ENCODE peak calls at places on chromosomes 13 and 19, in nine cellular contexts. O, A, Q, M, F, J, E, R and W are unnamed samples.

GRCh38 chr13:75299913-75300862 is 181.8 kb downstream of the TBC1D4 start:
- DNase-seq in O (no peak), A (peak), Q (no peak), M (no peak), F (no peak), J (no peak), E (peak), R (no peak), W (no peak)

GRCh38 chr19:51366999-51367564 is 894 bp upstream of the ETFB start:
- DNase-seq in O (no peak), A (no peak), Q (no peak), M (peak), F (no peak), J (peak), E (peak), R (no peak), W (no peak)

GRCh38 chr13:113835461-113836274 is 28.2 kb downstream of the GAS6 start:
- DNase-seq in O (peak), A (peak), Q (peak), M (no peak), F (no peak), J (no peak), E (peak), R (no peak), W (peak)

GRCh38 chr13:110815471-110816204 is 99.2 kb downstream of the ANKRD10 start:
- DNase-seq in O (no peak), A (no peak), Q (no peak), M (no peak), F (peak), J (no peak), E (no peak), R (peak), W (peak)

GRCh38 chr19:40693896-40694295 is 3.4 kb upstream of the NUMBL start:
- DNase-seq in O (no peak), A (no peak), Q (no peak), M (no peak), F (no peak), J (no peak), E (no peak), R (no peak), W (no peak)

GRCh38 chr13:48353590-48353989 is 50.0 kb downstream of the RB1 start:
- DNase-seq in O (no peak), A (no peak), Q (no peak), M (no peak), F (no peak), J (no peak), E (no peak), R (no peak), W (no peak)

GRCh38 chr13:51292000-51292550 is 47.4 kb upstream of the SERPINE3 start:
- DNase-seq in O (no peak), A (no peak), Q (no peak), M (no peak), F (no peak), J (no peak), E (no peak), R (no peak), W (no peak)

GRCh38 chr13:44321961-44322360 is 51.7 kb upstream of the SERP2 start:
- DNase-seq in O (no peak), A (no peak), Q (no peak), M (no peak), F (no peak), J (no peak), E (no peak), R (no peak), W (no peak)

GRCh38 chr19:372306-372890 is 27.8 kb upstream of the MIER2 start:
- DNase-seq in O (no peak), A (peak), Q (peak), M (no peak), F (peak), J (no peak), E (peak), R (peak), W (no peak)

GRCh38 chr13:41411536-41411935 is 45.8 kb upstream of the RGCC start:
- DNase-seq in O (peak), A (peak), Q (peak), M (peak), F (no peak), J (no peak), E (peak), R (peak), W (no peak)

GRCh38 chr13:66657165-66657895 is 572.8 kb downstream of the PCDH9 start:
- DNase-seq in O (peak), A (peak), Q (peak), M (no peak), F (peak), J (peak), E (peak), R (no peak), W (peak)

GRCh38 chr19:55939206-55939605 is 7.1 kb upstream of the NLRP13 start:
- DNase-seq in O (no peak), A (no peak), Q (no peak), M (no peak), F (no peak), J (no peak), E (no peak), R (no peak), W (no peak)

GRCh38 chr19:1590641-1591397 is 1.8 kb downstream of the MBD3 start:
- DNase-seq in O (peak), A (peak), Q (no peak), M (peak), F (no peak), J (no peak), E (no peak), R (no peak), W (no peak)

GRCh38 chr19:48554385-48555091 is 2.6 kb downstream of the SULT2B1 start:
- DNase-seq in O (peak), A (peak), Q (no peak), M (no peak), F (no peak), J (peak), E (no peak), R (no peak), W (no peak)

GRCh38 chr13:75352641-75353327 is 129.2 kb downstream of the TBC1D4 start:
- DNase-seq in O (no peak), A (no peak), Q (no peak), M (no peak), F (no peak), J (no peak), E (no peak), R (no peak), W (no peak)

GRCh38 chr19:49528211-49528771 is 488 bp downstream of the RCN3 start:
- DNase-seq in O (no peak), A (peak), Q (no peak), M (no peak), F (no peak), J (no peak), E (peak), R (no peak), W (no peak)

GRCh38 chr19:1882089-1882785 is 3.1 kb downstream of the ABHD17A start:
- DNase-seq in O (no peak), A (no peak), Q (no peak), M (peak), F (no peak), J (no peak), E (no peak), R (peak), W (no peak)

GRCh38 chr13:32538234-32538620 is 368 bp downstream of the N4BP2L2 start:
- DNase-seq in O (no peak), A (peak), Q (peak), M (no peak), F (no peak), J (peak), E (peak), R (peak), W (no peak)

GRCh38 chr13:44429311-44429710 is 55.7 kb downstream of the SERP2 start:
- DNase-seq in O (no peak), A (no peak), Q (no peak), M (no peak), F (no peak), J (no peak), E (no peak), R (no peak), W (no peak)

GRCh38 chr13:96426160-96426559 is 336.3 kb downstream of the HS6ST3 start:
- DNase-seq in O (no peak), A (no peak), Q (no peak), M (no peak), F (peak), J (no peak), E (no peak), R (no peak), W (peak)

GRCh38 chr13:22243519-22244197 is 572.8 kb downstream of the FGF9 start:
- DNase-seq in O (peak), A (no peak), Q (no peak), M (no peak), F (no peak), J (no peak), E (no peak), R (no peak), W (no peak)

GRCh38 chr19:38687837-38688378 is 40.5 kb downstream of the ACTN4 start:
- DNase-seq in O (no peak), A (no peak), Q (no peak), M (no peak), F (no peak), J (no peak), E (no peak), R (no peak), W (no peak)

GRCh38 chr19:24127601-24128000 is 40.6 kb downstream of the ZNF254 start:
- DNase-seq in O (no peak), A (no peak), Q (no peak), M (no peak), F (no peak), J (no peak), E (no peak), R (no peak), W (no peak)

GRCh38 chr19:47228168-47228936 is 2.6 kb downstream of the BBC3 start:
- DNase-seq in O (peak), A (peak), Q (no peak), M (peak), F (no peak), J (no peak), E (no peak), R (peak), W (no peak)

GRCh38 chr19:39516270-39516669 is 1.3 kb downstream of the SELENOV start:
- DNase-seq in O (no peak), A (no peak), Q (no peak), M (no peak), F (no peak), J (no peak), E (no peak), R (no peak), W (no peak)

GRCh38 chr13:113187263-113187669 is 21.2 kb downstream of the PCID2 start:
- DNase-seq in O (peak), A (peak), Q (peak), M (peak), F (no peak), J (peak), E (peak), R (peak), W (no peak)

GRCh38 chr13:113162783-113163685 is 4.6 kb downstream of the PROZ start:
- DNase-seq in O (no peak), A (no peak), Q (no peak), M (no peak), F (no peak), J (no peak), E (no peak), R (no peak), W (no peak)

GRCh38 chr19:29871143-29871542 is 59.4 kb downstream of the CCNE1 start:
- DNase-seq in O (peak), A (no peak), Q (no peak), M (no peak), F (no peak), J (no peak), E (no peak), R (no peak), W (no peak)

GRCh38 chr19:4380254-4380727 is 20.1 kb downstream of the SH3GL1 start:
- DNase-seq in O (no peak), A (no peak), Q (no peak), M (peak), F (no peak), J (no peak), E (no peak), R (peak), W (no peak)

GRCh38 chr13:113832204-113832603 is 31.7 kb downstream of the GAS6 start:
- DNase-seq in O (no peak), A (no peak), Q (no peak), M (no peak), F (no peak), J (no peak), E (no peak), R (no peak), W (no peak)

GRCh38 chr13:21894703-21895699 is 224.1 kb downstream of the FGF9 start:
- DNase-seq in O (no peak), A (no peak), Q (no peak), M (no peak), F (no peak), J (no peak), E (no peak), R (no peak), W (no peak)

GRCh38 chr19:16244091-16244490 is 46.4 kb downstream of the AP1M1 start:
- DNase-seq in O (no peak), A (peak), Q (peak), M (no peak), F (no peak), J (no peak), E (peak), R (no peak), W (no peak)

GRCh38 chr13:76522083-76522755 is 364.0 kb downstream of the KCTD12 start:
- DNase-seq in O (peak), A (peak), Q (peak), M (no peak), F (no peak), J (no peak), E (peak), R (no peak), W (no peak)

GRCh38 chr19:33486936-33487793 is 34.4 kb downstream of the PEPD start:
- DNase-seq in O (no peak), A (no peak), Q (no peak), M (no peak), F (no peak), J (no peak), E (no peak), R (no peak), W (no peak)

GRCh38 chr19:15028490-15028889 is 20.8 kb upstream of the CASP14 start:
- DNase-seq in O (no peak), A (no peak), Q (no peak), M (no peak), F (no peak), J (no peak), E (no peak), R (no peak), W (no peak)

GRCh38 chr13:39452834-39453233 is 150.2 kb downstream of the LHFPL6 start:
- DNase-seq in O (peak), A (no peak), Q (no peak), M (no peak), F (no peak), J (no peak), E (no peak), R (no peak), W (no peak)

GRCh38 chr19:5594521-5594950 is 26.8 kb upstream of the TINCR start:
- DNase-seq in O (no peak), A (no peak), Q (no peak), M (no peak), F (no peak), J (no peak), E (no peak), R (peak), W (no peak)

GRCh38 chr13:75359266-75359665 is 122.7 kb downstream of the TBC1D4 start:
- DNase-seq in O (peak), A (peak), Q (peak), M (no peak), F (no peak), J (no peak), E (peak), R (no peak), W (no peak)

GRCh38 chr13:74438911-74439310 is 304.7 kb upstream of the KLF12 start:
- DNase-seq in O (no peak), A (no peak), Q (no peak), M (no peak), F (no peak), J (no peak), E (no peak), R (no peak), W (no peak)